ENCODE peak calls at places on chromosomes 7 and 10, in eight cellular contexts. M, R, U, P, O, A, K and S are unnamed samples.

GRCh38 chr10:70652761-70653657 is 19.3 kb upstream of the ADAMTS14 start:
- DNase-seq in M (peak), R (peak), U (no peak), P (peak), O (no peak), A (peak), K (no peak), S (peak)

GRCh38 chr7:116138202-116138801 is 72.0 kb upstream of the TES start:
- DNase-seq in M (peak), R (no peak), U (peak), P (peak), O (no peak), A (peak), K (no peak), S (no peak)

GRCh38 chr7:2560175-2560695 is 1.5 kb downstream of the IQCE start:
- DNase-seq in M (no peak), R (no peak), U (no peak), P (peak), O (no peak), A (peak), K (no peak), S (no peak)

GRCh38 chr7:149267733-149268132 is 5.7 kb downstream of the ZNF783 start:
- DNase-seq in M (no peak), R (no peak), U (no peak), P (no peak), O (no peak), A (no peak), K (no peak), S (no peak)

GRCh38 chr7:27235387-27236052 is 7.1 kb upstream of the EVX1 start:
- DNase-seq in M (peak), R (peak), U (peak), P (peak), O (no peak), A (peak), K (peak), S (no peak)

GRCh38 chr7:25216837-25217236 is 11.4 kb downstream of the NPVF start:
- DNase-seq in M (no peak), R (no peak), U (no peak), P (peak), O (no peak), A (peak), K (no peak), S (no peak)

GRCh38 chr10:60235001-60235400 is 154.7 kb downstream of the ANK3 start:
- DNase-seq in M (no peak), R (no peak), U (no peak), P (peak), O (no peak), A (peak), K (no peak), S (no peak)

GRCh38 chr7:108001759-108002725 is 919 bp downstream of the LAMB1 start:
- DNase-seq in M (peak), R (peak), U (peak), P (no peak), O (no peak), A (peak), K (peak), S (no peak)

GRCh38 chr7:87506243-87507180 is 31.0 kb upstream of the ABCB4 start:
- DNase-seq in M (no peak), R (no peak), U (no peak), P (peak), O (no peak), A (peak), K (no peak), S (no peak)

GRCh38 chr7:94763268-94763667 is 107.3 kb upstream of the SGCE start:
- DNase-seq in M (no peak), R (no peak), U (peak), P (no peak), O (no peak), A (peak), K (no peak), S (no peak)

GRCh38 chr7:148242271-148242801 is 348.2 kb upstream of the C7orf33 start:
- DNase-seq in M (peak), R (peak), U (peak), P (peak), O (no peak), A (peak), K (peak), S (no peak)

GRCh38 chr10:71850021-71850744 is 868 bp downstream of the PSAP start:
- DNase-seq in M (no peak), R (no peak), U (no peak), P (no peak), O (no peak), A (no peak), K (no peak), S (no peak)

GRCh38 chr7:106464169-106464568 is 179.4 kb upstream of the NAMPT start:
- DNase-seq in M (no peak), R (no peak), U (no peak), P (no peak), O (no peak), A (no peak), K (no peak), S (no peak)

GRCh38 chr10:84026821-84027257 is 112.5 kb upstream of the GHITM start:
- DNase-seq in M (peak), R (peak), U (peak), P (peak), O (no peak), A (peak), K (peak), S (no peak)

GRCh38 chr10:34580214-34580613 is 234.9 kb downstream of the PARD3 start:
- DNase-seq in M (no peak), R (no peak), U (no peak), P (no peak), O (no peak), A (no peak), K (no peak), S (no peak)

GRCh38 chr10:79007843-79008319 is 60.9 kb upstream of the ZMIZ1 start:
- DNase-seq in M (no peak), R (no peak), U (no peak), P (no peak), O (no peak), A (peak), K (no peak), S (no peak)

GRCh38 chr10:104415526-104416165 is 62.0 kb downstream of the CFAP58 start:
- DNase-seq in M (no peak), R (no peak), U (no peak), P (peak), O (no peak), A (no peak), K (no peak), S (no peak)

GRCh38 chr7:13603661-13604060 is 385.8 kb downstream of the ETV1 start:
- DNase-seq in M (no peak), R (no peak), U (no peak), P (peak), O (no peak), A (no peak), K (no peak), S (no peak)

GRCh38 chr10:63664341-63664885 is 143.2 kb downstream of the REEP3 start:
- DNase-seq in M (peak), R (no peak), U (no peak), P (no peak), O (no peak), A (no peak), K (no peak), S (no peak)

GRCh38 chr7:114650491-114650890 is 235.9 kb downstream of the FOXP2 start:
- DNase-seq in M (no peak), R (no peak), U (no peak), P (no peak), O (no peak), A (no peak), K (no peak), S (no peak)

GRCh38 chr7:151645311-151645710 is 125.6 kb upstream of the RHEB start:
- DNase-seq in M (no peak), R (no peak), U (no peak), P (no peak), O (no peak), A (no peak), K (no peak), S (no peak)

GRCh38 chr7:33841658-33842057 is 63.7 kb upstream of the BMPER start:
- DNase-seq in M (no peak), R (no peak), U (no peak), P (peak), O (no peak), A (peak), K (no peak), S (no peak)

GRCh38 chr7:4641091-4641666 is 40.9 kb upstream of the FOXK1 start:
- DNase-seq in M (no peak), R (no peak), U (no peak), P (no peak), O (no peak), A (no peak), K (no peak), S (no peak)

GRCh38 chr10:132939957-132940790 is 2.2 kb downstream of the CFAP46 start:
- DNase-seq in M (peak), R (peak), U (peak), P (peak), O (no peak), A (peak), K (peak), S (no peak)

GRCh38 chr10:1527951-1528350 is 209.4 kb downstream of the ADARB2 start:
- DNase-seq in M (no peak), R (no peak), U (no peak), P (no peak), O (no peak), A (no peak), K (no peak), S (no peak)

GRCh38 chr7:144761493-144761892 is 74.4 kb downstream of the TPK1 start:
- DNase-seq in M (no peak), R (no peak), U (no peak), P (no peak), O (no peak), A (no peak), K (no peak), S (no peak)

GRCh38 chr10:114925675-114926204 is 12.3 kb upstream of the TRUB1 start:
- DNase-seq in M (peak), R (no peak), U (peak), P (peak), O (no peak), A (peak), K (no peak), S (no peak)

GRCh38 chr7:50954245-50954644 is 171.5 kb upstream of the GRB10 start:
- DNase-seq in M (no peak), R (no peak), U (no peak), P (no peak), O (no peak), A (no peak), K (no peak), S (no peak)

GRCh38 chr10:24872049-24872789 is 80.2 kb downstream of the PRTFDC1 start:
- DNase-seq in M (no peak), R (no peak), U (peak), P (no peak), O (no peak), A (peak), K (no peak), S (no peak)

GRCh38 chr10:61408065-61408464 is 45.1 kb downstream of the TMEM26 start:
- DNase-seq in M (no peak), R (no peak), U (no peak), P (no peak), O (no peak), A (no peak), K (no peak), S (no peak)

GRCh38 chr7:136925049-136925448 is 56.6 kb downstream of the CHRM2 start:
- DNase-seq in M (no peak), R (no peak), U (no peak), P (no peak), O (no peak), A (no peak), K (no peak), S (no peak)

GRCh38 chr7:91892821-91893340 is 12.4 kb upstream of the MTERF1 start:
- DNase-seq in M (no peak), R (no peak), U (no peak), P (peak), O (no peak), A (peak), K (no peak), S (no peak)

GRCh38 chr7:29105191-29105590 is 41.1 kb downstream of the CPVL start:
- DNase-seq in M (no peak), R (no peak), U (no peak), P (no peak), O (peak), A (no peak), K (no peak), S (no peak)

DNA sequence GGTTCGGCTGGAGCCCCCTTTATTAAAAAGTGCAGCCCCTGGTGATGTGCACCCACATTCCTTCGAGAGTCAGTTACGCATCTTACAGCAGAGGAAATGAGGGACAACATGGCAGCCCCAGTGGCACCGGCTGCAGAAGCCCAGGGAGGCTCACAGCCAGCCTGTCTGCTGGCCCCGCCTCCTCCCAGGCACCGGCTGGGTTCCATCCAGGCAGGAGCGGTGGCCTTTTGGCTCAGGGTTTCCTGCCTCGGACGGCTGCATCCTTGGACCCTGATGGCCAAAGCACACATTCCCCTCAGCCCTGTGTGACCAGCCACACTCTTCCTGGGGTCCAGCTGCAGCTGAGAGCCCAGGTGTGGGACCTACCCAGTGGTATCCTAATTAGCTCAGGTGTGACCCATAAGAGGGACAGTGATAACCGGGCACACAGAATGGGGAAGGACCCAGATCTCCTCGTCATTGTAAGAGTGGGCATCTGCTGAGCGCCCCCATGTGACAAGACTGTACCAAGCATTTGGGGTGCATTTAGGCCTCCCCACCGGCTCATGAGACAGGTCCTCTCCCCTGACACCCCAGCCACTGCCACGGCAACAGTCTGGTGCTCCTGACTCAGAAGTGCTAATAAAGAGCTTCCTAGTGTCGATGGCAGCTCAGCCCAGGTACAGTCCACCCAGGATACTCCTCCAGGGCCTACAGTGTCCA is 63.3 kb upstream of the CHST15 start:
- DNase-seq in M (no peak), R (peak), U (peak), P (no peak), O (no peak), A (peak), K (peak), S (no peak)
- TF ChIP-seq CTCF in M (no peak), R (peak), U (no peak), P (no peak), O (no peak), A (no peak), K (no peak), S (no peak)

GRCh38 chr7:139601176-139601575 is 77.7 kb downstream of the CLEC2L start:
- DNase-seq in M (no peak), R (no peak), U (no peak), P (no peak), O (no peak), A (no peak), K (no peak), S (no peak)

GRCh38 chr7:139603896-139604295 is 80.4 kb downstream of the CLEC2L start:
- DNase-seq in M (no peak), R (no peak), U (no peak), P (no peak), O (no peak), A (no peak), K (no peak), S (no peak)

GRCh38 chr7:139600306-139600705 is 76.8 kb downstream of the CLEC2L start:
- DNase-seq in M (no peak), R (no peak), U (no peak), P (no peak), O (no peak), A (no peak), K (no peak), S (no peak)

GRCh38 chr7:139603282-139603681 is 79.8 kb downstream of the CLEC2L start:
- DNase-seq in M (no peak), R (no peak), U (no peak), P (no peak), O (no peak), A (no peak), K (no peak), S (no peak)

DNA sequence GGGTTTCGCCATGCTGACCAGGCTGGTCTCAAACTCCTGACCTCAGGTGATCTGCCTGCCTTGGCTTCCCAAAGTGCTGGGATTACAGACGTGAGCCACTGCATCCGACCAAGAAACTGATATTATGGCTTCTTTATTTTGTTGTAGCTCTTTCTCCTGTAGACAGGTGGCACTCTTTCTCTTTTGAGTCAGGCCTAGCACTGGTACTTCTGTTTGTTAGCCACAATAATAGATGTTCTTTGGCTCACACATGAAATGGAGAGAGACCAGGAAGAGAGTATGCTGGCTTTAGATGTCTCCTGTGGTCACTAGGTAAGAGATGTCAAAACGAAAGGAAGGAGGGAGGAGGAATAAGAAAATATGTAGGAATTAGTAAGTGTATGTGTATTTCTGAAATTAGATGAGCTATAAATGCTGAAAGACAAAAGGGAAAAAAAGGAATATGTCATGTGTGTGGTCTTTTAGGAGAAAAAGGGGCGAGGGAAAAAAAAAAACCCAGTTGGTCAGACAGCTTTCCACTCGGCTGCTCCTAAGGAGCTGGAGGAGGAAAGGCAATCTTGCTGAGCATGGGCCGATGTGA is 78.7 kb downstream of the CLEC2L start:
- DNase-seq in M (no peak), R (no peak), U (no peak), P (peak), O (no peak), A (peak), K (no peak), S (no peak)
- TF ChIP-seq CTCF in M (peak), R (peak), U (peak), P (peak), O (no peak), A (peak), K (peak), S (peak)

DNA sequence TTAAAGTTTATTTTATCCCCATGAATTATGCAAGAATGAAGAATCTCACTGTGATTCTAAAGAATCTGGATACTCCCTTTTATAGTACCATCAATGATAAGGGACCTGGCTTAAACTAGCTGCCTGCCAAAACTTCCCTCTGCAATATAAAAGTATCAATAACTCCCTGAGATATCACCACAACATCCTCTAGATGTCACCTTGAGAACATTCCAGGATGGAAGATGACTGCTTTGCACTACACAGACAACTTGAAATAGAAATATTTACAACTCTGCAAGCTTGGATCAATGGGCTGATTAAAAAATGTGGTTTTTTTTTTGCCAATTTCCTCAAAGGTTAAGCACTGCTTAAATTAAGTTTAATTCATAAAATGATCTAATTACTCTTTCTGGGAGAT is 142.0 kb downstream of the SLC25A13 start:
- DNase-seq in M (no peak), R (no peak), U (no peak), P (peak), O (no peak), A (peak), K (no peak), S (no peak)
- TF ChIP-seq CTCF in M (no peak), R (no peak), U (no peak), P (no peak), O (no peak), A (no peak), K (no peak), S (peak)

GRCh38 chr7:132319481-132319880 is 256.8 kb downstream of the PLXNA4 start:
- DNase-seq in M (no peak), R (no peak), U (no peak), P (no peak), O (no peak), A (no peak), K (no peak), S (no peak)

GRCh38 chr7:132322981-132323380 is 253.3 kb downstream of the PLXNA4 start:
- DNase-seq in M (no peak), R (no peak), U (no peak), P (no peak), O (no peak), A (no peak), K (no peak), S (no peak)

GRCh38 chr7:132318338-132319318 is 257.6 kb downstream of the PLXNA4 start:
- DNase-seq in M (peak), R (peak), U (peak), P (peak), O (peak), A (peak), K (peak), S (peak)

GRCh38 chr7:132317856-132318255 is 258.4 kb downstream of the PLXNA4 start:
- DNase-seq in M (no peak), R (no peak), U (peak), P (no peak), O (no peak), A (no peak), K (no peak), S (no peak)

GRCh38 chr7:132321387-132321786 is 254.9 kb downstream of the PLXNA4 start:
- DNase-seq in M (peak), R (no peak), U (peak), P (no peak), O (no peak), A (peak), K (no peak), S (no peak)
- TF ChIP-seq CTCF in M (peak), R (peak), U (peak), P (no peak), O (no peak), A (no peak), K (no peak), S (peak)